ENCODE peak calls at places on chromosome 15, in five cellular contexts. One of them, this sample, is unnamed.

GRCh38 chr15:80476036-80476435 is 71.9 kb downstream of the ARNT2 start:
- DNase-seq in PC-3: no peak
- DNase-seq in stimulated activated CD4-positive, alpha-beta T cell treated with anti-CD3 and anti-CD28 coated beads, Interleukin-2, amount 100 ng/mL, for 24 hours: no peak
- DNase-seq in cardiac fibroblast: peak; percentile 64
- DNase-seq in iPS DF 19.7: no peak
- DNase-seq in this sample: no peak

GRCh38 chr15:82021992-82022391 is 23.8 kb downstream of the MEX3B start:
- DNase-seq in PC-3: no peak
- DNase-seq in stimulated activated CD4-positive, alpha-beta T cell treated with anti-CD3 and anti-CD28 coated beads, Interleukin-2, amount 100 ng/mL, for 24 hours: no peak
- DNase-seq in cardiac fibroblast: peak; percentile 41
- DNase-seq in iPS DF 19.7: no peak
- DNase-seq in this sample: no peak

GRCh38 chr15:98400120-98400519 is 248.2 kb upstream of the IGF1R start:
- DNase-seq in PC-3: no peak
- DNase-seq in stimulated activated CD4-positive, alpha-beta T cell treated with anti-CD3 and anti-CD28 coated beads, Interleukin-2, amount 100 ng/mL, for 24 hours: no peak
- DNase-seq in cardiac fibroblast: no peak
- DNase-seq in iPS DF 19.7: no peak
- DNase-seq in this sample: no peak

GRCh38 chr15:64351265-64351664 is 4.7 kb downstream of the CSNK1G1 start:
- DNase-seq in PC-3: peak; percentile 25
- DNase-seq in stimulated activated CD4-positive, alpha-beta T cell treated with anti-CD3 and anti-CD28 coated beads, Interleukin-2, amount 100 ng/mL, for 24 hours: no peak
- DNase-seq in cardiac fibroblast: peak; percentile 17
- DNase-seq in iPS DF 19.7: no peak
- DNase-seq in this sample: no peak

GRCh38 chr15:64460737-64461576 is 579 bp downstream of the ZNF609 start:
- DNase-seq in PC-3: peak; percentile 65
- DNase-seq in stimulated activated CD4-positive, alpha-beta T cell treated with anti-CD3 and anti-CD28 coated beads, Interleukin-2, amount 100 ng/mL, for 24 hours: peak; percentile 39
- DNase-seq in cardiac fibroblast: peak; percentile 84
- DNase-seq in iPS DF 19.7: no peak
- DNase-seq in this sample: no peak

GRCh38 chr15:82855286-82856092 is 46.1 kb downstream of the WHAMM start:
- DNase-seq in PC-3: no peak
- DNase-seq in stimulated activated CD4-positive, alpha-beta T cell treated with anti-CD3 and anti-CD28 coated beads, Interleukin-2, amount 100 ng/mL, for 24 hours: no peak
- DNase-seq in cardiac fibroblast: no peak
- DNase-seq in iPS DF 19.7: no peak
- DNase-seq in this sample: no peak

GRCh38 chr15:60004019-60004845 is at the start of gene FOXB1:
- DNase-seq in PC-3: no peak
- DNase-seq in stimulated activated CD4-positive, alpha-beta T cell treated with anti-CD3 and anti-CD28 coated beads, Interleukin-2, amount 100 ng/mL, for 24 hours: no peak
- DNase-seq in cardiac fibroblast: no peak
- DNase-seq in iPS DF 19.7: no peak
- DNase-seq in this sample: no peak

GRCh38 chr15:91752081-91752810 is 101.3 kb upstream of the SLCO3A1 start:
- DNase-seq in PC-3: no peak
- DNase-seq in stimulated activated CD4-positive, alpha-beta T cell treated with anti-CD3 and anti-CD28 coated beads, Interleukin-2, amount 100 ng/mL, for 24 hours: no peak
- DNase-seq in cardiac fibroblast: no peak
- DNase-seq in iPS DF 19.7: no peak
- DNase-seq in this sample: no peak

GRCh38 chr15:29528276-29528675 is 258.7 kb upstream of the NSMCE3 start:
- DNase-seq in PC-3: no peak
- DNase-seq in stimulated activated CD4-positive, alpha-beta T cell treated with anti-CD3 and anti-CD28 coated beads, Interleukin-2, amount 100 ng/mL, for 24 hours: no peak
- DNase-seq in cardiac fibroblast: no peak
- DNase-seq in iPS DF 19.7: no peak
- DNase-seq in this sample: no peak

GRCh38 chr15:90004252-90004651 is 3.1 kb downstream of the ZNF710 start:
- DNase-seq in PC-3: no peak
- DNase-seq in stimulated activated CD4-positive, alpha-beta T cell treated with anti-CD3 and anti-CD28 coated beads, Interleukin-2, amount 100 ng/mL, for 24 hours: no peak
- DNase-seq in cardiac fibroblast: no peak
- DNase-seq in iPS DF 19.7: no peak
- DNase-seq in this sample: no peak

GRCh38 chr15:51288143-51289065 is 50.0 kb downstream of the CYP19A1 start:
- DNase-seq in PC-3: no peak
- DNase-seq in stimulated activated CD4-positive, alpha-beta T cell treated with anti-CD3 and anti-CD28 coated beads, Interleukin-2, amount 100 ng/mL, for 24 hours: no peak
- DNase-seq in cardiac fibroblast: peak; percentile 64
- DNase-seq in iPS DF 19.7: no peak
- DNase-seq in this sample: no peak

GRCh38 chr15:26355671-26356070 is 417.2 kb downstream of the GABRB3 start:
- DNase-seq in PC-3: no peak
- DNase-seq in stimulated activated CD4-positive, alpha-beta T cell treated with anti-CD3 and anti-CD28 coated beads, Interleukin-2, amount 100 ng/mL, for 24 hours: no peak
- DNase-seq in cardiac fibroblast: no peak
- DNase-seq in iPS DF 19.7: no peak
- DNase-seq in this sample: no peak

This sample was measured in iPS DF 6.9.